ENCODE peak calls at places on chromosome 2, in nine cellular contexts. One of them, this sample, is unnamed.

GRCh38 chr2:150487537-150488429 is at the start of gene RND3:
- DNase-seq in WERI-Rb-1: peak; percentile 95
- DNase-seq in astrocyte: peak; percentile 96
- DNase-seq in kidney: peak; percentile 98
- DNase-seq in right cardiac atrium: peak; percentile 97
- DNase-seq in right lobe of liver: peak; percentile 95
- DNase-seq in mammary epithelial cell: peak; percentile 98
- DNase-seq in Karpas-422: peak; percentile 45
- DNase-seq in foreskin fibroblast: peak; percentile 99
- DNase-seq in this sample: peak; percentile 91

GRCh38 chr2:172698041-172698863 is 37.4 kb upstream of the RAPGEF4 start:
- DNase-seq in right cardiac atrium: no peak
- DNase-seq in WERI-Rb-1: no peak
- DNase-seq in right lobe of liver: no peak
- DNase-seq in Karpas-422: no peak
- DNase-seq in mammary epithelial cell: peak; percentile 93
- DNase-seq in foreskin fibroblast: peak; percentile 94
- DNase-seq in astrocyte: peak; percentile 91
- DNase-seq in kidney: no peak
- DNase-seq in this sample: no peak

GRCh38 chr2:148876589-148877402 is 1.8 kb downstream of the KIF5C start:
- DNase-seq in WERI-Rb-1: peak; percentile 45
- DNase-seq in right cardiac atrium: peak; percentile 42
- DNase-seq in right lobe of liver: peak; percentile 58
- DNase-seq in astrocyte: no peak
- DNase-seq in foreskin fibroblast: peak; percentile 9
- DNase-seq in mammary epithelial cell: no peak
- DNase-seq in kidney: peak; percentile 70
- DNase-seq in Karpas-422: no peak
- DNase-seq in this sample: no peak

GRCh38 chr2:42105330-42106256 is 57.8 kb downstream of the PKDCC start:
- DNase-seq in astrocyte: no peak
- DNase-seq in foreskin fibroblast: peak; percentile 70
- DNase-seq in Karpas-422: no peak
- DNase-seq in WERI-Rb-1: no peak
- DNase-seq in kidney: peak; percentile 85
- DNase-seq in right lobe of liver: peak; percentile 80
- DNase-seq in right cardiac atrium: peak; percentile 52
- DNase-seq in mammary epithelial cell: no peak
- DNase-seq in this sample: no peak

GRCh38 chr2:239559417-239560261 is 158.8 kb upstream of the HDAC4 start:
- DNase-seq in Karpas-422: no peak
- DNase-seq in foreskin fibroblast: no peak
- DNase-seq in right lobe of liver: peak; percentile 35
- DNase-seq in kidney: no peak
- DNase-seq in right cardiac atrium: no peak
- DNase-seq in WERI-Rb-1: no peak
- DNase-seq in astrocyte: no peak
- DNase-seq in mammary epithelial cell: no peak
- DNase-seq in this sample: no peak

GRCh38 chr2:176646033-176646615 is 376.9 kb downstream of the MTX2 start:
- DNase-seq in right lobe of liver: no peak
- DNase-seq in astrocyte: no peak
- DNase-seq in foreskin fibroblast: no peak
- DNase-seq in mammary epithelial cell: no peak
- DNase-seq in kidney: no peak
- DNase-seq in Karpas-422: no peak
- DNase-seq in WERI-Rb-1: no peak
- DNase-seq in right cardiac atrium: no peak
- DNase-seq in this sample: no peak

GRCh38 chr2:191202209-191202721 is 42.9 kb upstream of the MYO1B start:
- DNase-seq in mammary epithelial cell: peak; percentile 97
- DNase-seq in foreskin fibroblast: peak; percentile 85
- DNase-seq in right cardiac atrium: no peak
- DNase-seq in WERI-Rb-1: no peak
- DNase-seq in astrocyte: peak; percentile 78
- DNase-seq in Karpas-422: peak; percentile 35
- DNase-seq in kidney: no peak
- DNase-seq in right lobe of liver: no peak
- DNase-seq in this sample: peak; percentile 68

GRCh38 chr2:33373986-33374385 is 102.5 kb upstream of the RASGRP3 start:
- DNase-seq in mammary epithelial cell: peak; percentile 5
- DNase-seq in right lobe of liver: no peak
- DNase-seq in foreskin fibroblast: peak; percentile 92
- DNase-seq in Karpas-422: no peak
- DNase-seq in kidney: no peak
- DNase-seq in WERI-Rb-1: no peak
- DNase-seq in astrocyte: peak; percentile 63
- DNase-seq in right cardiac atrium: no peak
- DNase-seq in this sample: peak; percentile 52

GRCh38 chr2:151799886-151800292 is 28.3 kb downstream of the ARL5A start:
- DNase-seq in WERI-Rb-1: no peak
- DNase-seq in kidney: no peak
- DNase-seq in right lobe of liver: no peak
- DNase-seq in foreskin fibroblast: no peak
- DNase-seq in Karpas-422: no peak
- DNase-seq in mammary epithelial cell: no peak
- DNase-seq in astrocyte: no peak
- DNase-seq in right cardiac atrium: no peak
- DNase-seq in this sample: no peak

GRCh38 chr2:50514881-50515280 is 517.1 kb downstream of the NRXN1 start:
- DNase-seq in astrocyte: no peak
- DNase-seq in right lobe of liver: no peak
- DNase-seq in Karpas-422: no peak
- DNase-seq in right cardiac atrium: no peak
- DNase-seq in kidney: no peak
- DNase-seq in WERI-Rb-1: peak; percentile 87
- DNase-seq in mammary epithelial cell: no peak
- DNase-seq in foreskin fibroblast: no peak
- DNase-seq in this sample: no peak

GRCh38 chr2:204317640-204318039 is 227.6 kb upstream of the PARD3B start:
- DNase-seq in right cardiac atrium: no peak
- DNase-seq in right lobe of liver: no peak
- DNase-seq in mammary epithelial cell: no peak
- DNase-seq in astrocyte: no peak
- DNase-seq in foreskin fibroblast: no peak
- DNase-seq in WERI-Rb-1: no peak
- DNase-seq in kidney: no peak
- DNase-seq in Karpas-422: no peak
- DNase-seq in this sample: no peak

GRCh38 chr2:25398534-25398933 is 56.8 kb upstream of the DNMT3A start:
- DNase-seq in astrocyte: no peak
- DNase-seq in right lobe of liver: no peak
- DNase-seq in kidney: peak; percentile 35
- DNase-seq in right cardiac atrium: no peak
- DNase-seq in WERI-Rb-1: no peak
- DNase-seq in foreskin fibroblast: no peak
- DNase-seq in Karpas-422: no peak
- DNase-seq in mammary epithelial cell: no peak
- DNase-seq in this sample: no peak

GRCh38 chr2:231411871-231412615 is 16.5 kb downstream of the B3GNT7 start:
- DNase-seq in WERI-Rb-1: peak; percentile 92
- DNase-seq in astrocyte: peak; percentile 59
- DNase-seq in kidney: peak; percentile 95
- DNase-seq in right lobe of liver: peak; percentile 88
- DNase-seq in foreskin fibroblast: peak; percentile 94
- DNase-seq in mammary epithelial cell: peak; percentile 75
- DNase-seq in Karpas-422: peak; percentile 91
- DNase-seq in right cardiac atrium: peak; percentile 88
- DNase-seq in this sample: peak; percentile 33

GRCh38 chr2:68251855-68252406 is 401 bp downstream of the PPP3R1 start:
- DNase-seq in kidney: peak; percentile 86
- DNase-seq in right cardiac atrium: peak; percentile 49
- DNase-seq in right lobe of liver: peak; percentile 70
- DNase-seq in astrocyte: no peak
- DNase-seq in Karpas-422: peak; percentile 78
- DNase-seq in mammary epithelial cell: no peak
- DNase-seq in foreskin fibroblast: peak; percentile 44
- DNase-seq in WERI-Rb-1: no peak
- DNase-seq in this sample: no peak

GRCh38 chr2:4992226-4992625 is 700.0 kb upstream of the SOX11 start:
- DNase-seq in right lobe of liver: no peak
- DNase-seq in Karpas-422: no peak
- DNase-seq in astrocyte: no peak
- DNase-seq in foreskin fibroblast: no peak
- DNase-seq in right cardiac atrium: no peak
- DNase-seq in kidney: no peak
- DNase-seq in WERI-Rb-1: peak; percentile 49
- DNase-seq in mammary epithelial cell: no peak
- DNase-seq in this sample: no peak

GRCh38 chr2:63050186-63050915 is at the start of gene OTX1:
- DNase-seq in foreskin fibroblast: peak; percentile 75
- DNase-seq in right cardiac atrium: peak; percentile 46
- DNase-seq in Karpas-422: peak; percentile 98
- DNase-seq in right lobe of liver: peak; percentile 71
- DNase-seq in mammary epithelial cell: peak; percentile 86
- DNase-seq in kidney: peak; percentile 74
- DNase-seq in astrocyte: no peak
- DNase-seq in WERI-Rb-1: peak; percentile 91
- DNase-seq in this sample: no peak

GRCh38 chr2:63050916-63051794 is 525 bp downstream of the OTX1 start:
- DNase-seq in kidney: peak; percentile 72
- DNase-seq in mammary epithelial cell: peak; percentile 12
- DNase-seq in Karpas-422: no peak
- DNase-seq in astrocyte: no peak
- DNase-seq in foreskin fibroblast: peak; percentile 18
- DNase-seq in WERI-Rb-1: peak; percentile 22
- DNase-seq in right lobe of liver: no peak
- DNase-seq in right cardiac atrium: no peak
- DNase-seq in this sample: no peak

GRCh38 chr2:63053235-63053888 is 2.7 kb downstream of the OTX1 start:
- DNase-seq in foreskin fibroblast: peak; percentile 6
- DNase-seq in mammary epithelial cell: no peak
- DNase-seq in WERI-Rb-1: no peak
- DNase-seq in right lobe of liver: no peak
- DNase-seq in astrocyte: no peak
- DNase-seq in kidney: no peak
- DNase-seq in Karpas-422: no peak
- DNase-seq in right cardiac atrium: no peak
- DNase-seq in this sample: no peak

GRCh38 chr2:63052411-63053234 is 2.0 kb downstream of the OTX1 start:
- DNase-seq in right lobe of liver: no peak
- DNase-seq in Karpas-422: no peak
- DNase-seq in mammary epithelial cell: no peak
- DNase-seq in right cardiac atrium: no peak
- DNase-seq in astrocyte: no peak
- DNase-seq in foreskin fibroblast: peak; percentile 10
- DNase-seq in WERI-Rb-1: no peak
- DNase-seq in kidney: peak; percentile 66
- DNase-seq in this sample: no peak

GRCh38 chr2:63051795-63052333 is 1.2 kb downstream of the OTX1 start:
- DNase-seq in WERI-Rb-1: no peak
- DNase-seq in Karpas-422: no peak
- DNase-seq in kidney: peak; percentile 63
- DNase-seq in mammary epithelial cell: no peak
- DNase-seq in right cardiac atrium: no peak
- DNase-seq in astrocyte: no peak
- DNase-seq in right lobe of liver: no peak
- DNase-seq in foreskin fibroblast: no peak
- DNase-seq in this sample: no peak
- H3K4me3 ChIP-seq in WERI-Rb-1: no peak overlapping the region
- H3K4me3 ChIP-seq in Karpas-422: peak overlapping the region; percentile 81
- H3K4me3 ChIP-seq in kidney: no peak overlapping the region
- H3K4me3 ChIP-seq in mammary epithelial cell: no peak overlapping the region
- H3K4me3 ChIP-seq in right cardiac atrium: no peak overlapping the region
- H3K4me3 ChIP-seq in astrocyte: peak overlapping the region; percentile 61
- H3K4me3 ChIP-seq in right lobe of liver: no peak overlapping the region
- H3K4me3 ChIP-seq in foreskin fibroblast: no peak overlapping the region
- H3K4me3 ChIP-seq in this sample: no peak overlapping the region

GRCh38 chr2:219569635-219570034 is 1.7 kb downstream of the OBSL1 start:
- DNase-seq in right lobe of liver: no peak
- DNase-seq in WERI-Rb-1: no peak
- DNase-seq in kidney: no peak
- DNase-seq in right cardiac atrium: no peak
- DNase-seq in astrocyte: no peak
- DNase-seq in Karpas-422: no peak
- DNase-seq in foreskin fibroblast: no peak
- DNase-seq in mammary epithelial cell: no peak
- DNase-seq in this sample: no peak
- H3K4me3 ChIP-seq in right lobe of liver: no peak overlapping the region
- H3K4me3 ChIP-seq in WERI-Rb-1: peak overlapping the region; percentile 64
- H3K4me3 ChIP-seq in kidney: no peak overlapping the region
- H3K4me3 ChIP-seq in right cardiac atrium: peak overlapping the region; percentile 77
- H3K4me3 ChIP-seq in astrocyte: peak overlapping the region; percentile 60
- H3K4me3 ChIP-seq in Karpas-422: no peak overlapping the region
- H3K4me3 ChIP-seq in foreskin fibroblast: peak overlapping the region; percentile 58
- H3K4me3 ChIP-seq in mammary epithelial cell: no peak overlapping the region
- H3K4me3 ChIP-seq in this sample: peak overlapping the region; percentile 70

DNA sequence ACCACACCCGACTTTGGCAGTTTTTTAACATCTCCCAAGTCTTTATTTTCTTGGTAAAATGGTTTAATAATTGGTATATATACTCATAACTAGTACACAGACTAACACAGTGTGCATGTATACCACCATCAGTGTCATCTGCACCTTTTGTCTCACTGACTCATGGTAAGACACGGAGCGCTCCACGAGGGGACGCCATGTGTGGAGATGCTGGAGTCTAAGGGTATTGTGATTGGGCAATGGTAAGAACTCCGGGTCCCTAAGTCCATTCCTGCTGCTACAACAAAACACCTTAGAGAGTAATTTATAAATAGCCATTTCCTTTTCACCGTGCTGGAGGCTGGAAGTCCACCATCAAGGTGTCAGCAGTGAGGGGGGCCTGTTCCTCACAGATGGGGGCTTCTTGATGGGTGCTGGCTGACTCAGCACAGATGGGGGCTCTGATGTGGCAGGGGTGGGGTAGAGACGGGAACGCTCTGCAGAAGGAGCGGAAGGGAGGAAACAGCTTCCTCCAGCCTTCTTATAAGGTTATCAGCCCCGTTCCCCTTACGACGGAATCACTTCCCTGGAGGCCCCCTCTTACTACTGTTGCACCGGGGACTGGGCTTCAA is 42.0 kb upstream of the EDAR start:
- DNase-seq in WERI-Rb-1: no peak
- DNase-seq in right lobe of liver: no peak
- DNase-seq in foreskin fibroblast: no peak
- DNase-seq in right cardiac atrium: no peak
- DNase-seq in Karpas-422: no peak
- DNase-seq in astrocyte: no peak
- DNase-seq in kidney: no peak
- DNase-seq in mammary epithelial cell: no peak
- DNase-seq in this sample: no peak
- H3K4me3 ChIP-seq in WERI-Rb-1: no peak overlapping the region
- H3K4me3 ChIP-seq in right lobe of liver: peak overlapping the region; percentile 54
- H3K4me3 ChIP-seq in foreskin fibroblast: no peak overlapping the region
- H3K4me3 ChIP-seq in right cardiac atrium: peak overlapping the region; percentile 59
- H3K4me3 ChIP-seq in Karpas-422: no peak overlapping the region
- H3K4me3 ChIP-seq in astrocyte: peak overlapping the region; percentile 64
- H3K4me3 ChIP-seq in kidney: peak overlapping the region; percentile 51
- H3K4me3 ChIP-seq in mammary epithelial cell: no peak overlapping the region
- H3K4me3 ChIP-seq in this sample: peak overlapping the region; percentile 56

DNA sequence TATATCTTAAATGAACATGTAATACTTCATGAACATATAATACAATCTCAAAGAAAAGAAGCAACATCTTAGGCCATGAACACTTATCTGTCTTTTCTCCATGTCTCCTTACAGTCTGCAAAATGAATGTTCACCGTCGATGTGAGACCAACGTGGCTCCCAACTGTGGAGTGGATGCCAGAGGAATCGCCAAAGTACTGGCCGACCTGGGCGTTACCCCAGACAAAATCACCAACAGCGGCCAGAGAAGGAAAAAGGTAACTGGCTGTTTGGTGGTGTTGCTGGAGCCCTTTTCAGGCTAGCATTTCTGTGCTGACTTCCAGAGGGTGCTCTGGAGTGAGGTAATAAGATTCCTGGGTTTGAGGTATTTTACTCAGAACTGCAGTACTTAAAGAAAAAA is 295.9 kb upstream of the EPAS1 start:
- DNase-seq in Karpas-422: no peak
- DNase-seq in right lobe of liver: no peak
- DNase-seq in kidney: no peak
- DNase-seq in right cardiac atrium: no peak
- DNase-seq in mammary epithelial cell: no peak
- DNase-seq in astrocyte: no peak
- DNase-seq in foreskin fibroblast: no peak
- DNase-seq in WERI-Rb-1: no peak
- DNase-seq in this sample: no peak
- H3K4me3 ChIP-seq in Karpas-422: no peak overlapping the region
- H3K4me3 ChIP-seq in right lobe of liver: no peak overlapping the region
- H3K4me3 ChIP-seq in kidney: no peak overlapping the region
- H3K4me3 ChIP-seq in right cardiac atrium: no peak overlapping the region
- H3K4me3 ChIP-seq in mammary epithelial cell: no peak overlapping the region
- H3K4me3 ChIP-seq in astrocyte: no peak overlapping the region
- H3K4me3 ChIP-seq in foreskin fibroblast: no peak overlapping the region
- H3K4me3 ChIP-seq in WERI-Rb-1: no peak overlapping the region
- H3K4me3 ChIP-seq in this sample: no peak overlapping the region

This sample was measured in epithelial cell of proximal tubule.